ENCODE peak calls at places on chromosomes 16 and 17, in six cellular contexts. One of them, this sample, is unnamed.

GRCh38 chr16:70512456-70512855 is 10.9 kb downstream of the COG4 start:
- DNase-seq in NB4: no peak
- DNase-seq in fibroblast of lung: no peak
- DNase-seq in GM20000: no peak
- DNase-seq in A172: peak
- DNase-seq in ELR: peak
- DNase-seq in this sample: no peak

GRCh38 chr16:84274515-84274914 is 20.2 kb upstream of the WFDC1 start:
- DNase-seq in NB4: no peak
- DNase-seq in ELR: no peak
- DNase-seq in fibroblast of lung: no peak
- DNase-seq in GM20000: no peak
- DNase-seq in A172: no peak
- DNase-seq in this sample: no peak

GRCh38 chr16:66476328-66477027 is 49.4 kb downstream of the BEAN1 start:
- DNase-seq in NB4: peak
- DNase-seq in A172: peak
- DNase-seq in fibroblast of lung: no peak
- DNase-seq in ELR: no peak
- DNase-seq in GM20000: peak
- DNase-seq in this sample: no peak

GRCh38 chr16:1070084-1070987 is 2.2 kb upstream of the SSTR5 start:
- DNase-seq in ELR: no peak
- DNase-seq in NB4: no peak
- DNase-seq in fibroblast of lung: no peak
- DNase-seq in GM20000: no peak
- DNase-seq in A172: no peak
- DNase-seq in this sample: no peak

GRCh38 chr16:71933913-71934696 is 38.8 kb downstream of the IST1 start:
- DNase-seq in NB4: no peak
- DNase-seq in fibroblast of lung: peak
- DNase-seq in ELR: peak
- DNase-seq in A172: peak
- DNase-seq in GM20000: no peak
- DNase-seq in this sample: no peak

GRCh38 chr17:50967795-50968194 is 101.6 kb upstream of the TOB1 start:
- DNase-seq in fibroblast of lung: peak
- DNase-seq in ELR: no peak
- DNase-seq in GM20000: no peak
- DNase-seq in A172: no peak
- DNase-seq in NB4: no peak
- DNase-seq in this sample: no peak

GRCh38 chr16:27325736-27326135 is 12.0 kb downstream of the IL4R start:
- DNase-seq in ELR: no peak
- DNase-seq in fibroblast of lung: no peak
- DNase-seq in A172: no peak
- DNase-seq in GM20000: no peak
- DNase-seq in NB4: no peak
- DNase-seq in this sample: no peak

GRCh38 chr16:72978212-72978611 is 69.7 kb downstream of the ZFHX3 start:
- DNase-seq in A172: no peak
- DNase-seq in fibroblast of lung: no peak
- DNase-seq in ELR: no peak
- DNase-seq in NB4: no peak
- DNase-seq in GM20000: no peak
- DNase-seq in this sample: no peak

GRCh38 chr16:53836142-53836541 is 132.2 kb downstream of the FTO start:
- DNase-seq in fibroblast of lung: no peak
- DNase-seq in NB4: no peak
- DNase-seq in ELR: no peak
- DNase-seq in GM20000: no peak
- DNase-seq in A172: no peak
- DNase-seq in this sample: no peak

GRCh38 chr17:76659928-76660614 is 16.5 kb upstream of the ST6GALNAC1 start:
- DNase-seq in ELR: no peak
- DNase-seq in NB4: peak
- DNase-seq in A172: peak
- DNase-seq in fibroblast of lung: peak
- DNase-seq in GM20000: no peak
- DNase-seq in this sample: no peak

GRCh38 chr17:77210946-77211541 is 70.3 kb downstream of the SEC14L1 start:
- DNase-seq in A172: no peak
- DNase-seq in NB4: no peak
- DNase-seq in fibroblast of lung: no peak
- DNase-seq in GM20000: no peak
- DNase-seq in ELR: no peak
- DNase-seq in this sample: no peak

GRCh38 chr17:17303847-17304490 is 796 bp downstream of the NT5M start:
- DNase-seq in fibroblast of lung: no peak
- DNase-seq in GM20000: no peak
- DNase-seq in ELR: no peak
- DNase-seq in A172: no peak
- DNase-seq in NB4: no peak
- DNase-seq in this sample: no peak

GRCh38 chr17:14886200-14886739 is 378.9 kb downstream of the PMP22 start:
- DNase-seq in fibroblast of lung: peak
- DNase-seq in ELR: peak
- DNase-seq in A172: peak
- DNase-seq in GM20000: no peak
- DNase-seq in NB4: peak
- DNase-seq in this sample: no peak

GRCh38 chr17:61689610-61690180 is 98.7 kb upstream of the NACA2 start:
- DNase-seq in fibroblast of lung: peak
- DNase-seq in A172: peak
- DNase-seq in ELR: peak
- DNase-seq in GM20000: no peak
- DNase-seq in NB4: no peak
- DNase-seq in this sample: no peak

GRCh38 chr17:72193395-72194106 is 72.7 kb downstream of the SOX9 start:
- DNase-seq in ELR: peak
- DNase-seq in A172: no peak
- DNase-seq in NB4: no peak
- DNase-seq in GM20000: no peak
- DNase-seq in fibroblast of lung: no peak
- DNase-seq in this sample: peak

GRCh38 chr17:17712268-17712924 is 31.1 kb downstream of the RAI1 start:
- DNase-seq in A172: peak
- DNase-seq in fibroblast of lung: peak
- DNase-seq in ELR: peak
- DNase-seq in GM20000: peak
- DNase-seq in NB4: peak
- DNase-seq in this sample: peak

GRCh38 chr17:62680541-62681052 is 53.1 kb downstream of the MRC2 start:
- DNase-seq in GM20000: no peak
- DNase-seq in A172: no peak
- DNase-seq in fibroblast of lung: no peak
- DNase-seq in NB4: no peak
- DNase-seq in ELR: no peak
- DNase-seq in this sample: no peak

GRCh38 chr17:38867179-38867994 is 2.5 kb upstream of the LASP1 start:
- DNase-seq in A172: peak
- DNase-seq in NB4: peak
- DNase-seq in ELR: peak
- DNase-seq in GM20000: no peak
- DNase-seq in fibroblast of lung: peak
- DNase-seq in this sample: peak

GRCh38 chr16:6016530-6017184 is 919.1 kb upstream of the EEF2KMT start:
- DNase-seq in GM20000: peak
- DNase-seq in NB4: peak
- DNase-seq in A172: peak
- DNase-seq in fibroblast of lung: no peak
- DNase-seq in ELR: peak
- DNase-seq in this sample: no peak

GRCh38 chr17:33284022-33284421 is 9.1 kb downstream of the ASIC2 start:
- DNase-seq in GM20000: no peak
- DNase-seq in fibroblast of lung: peak
- DNase-seq in ELR: peak
- DNase-seq in NB4: no peak
- DNase-seq in A172: peak
- DNase-seq in this sample: peak

GRCh38 chr17:49496183-49496865 is 1.2 kb downstream of the NGFR start:
- DNase-seq in GM20000: peak
- DNase-seq in ELR: peak
- DNase-seq in NB4: peak
- DNase-seq in fibroblast of lung: peak
- DNase-seq in A172: no peak
- DNase-seq in this sample: peak

GRCh38 chr17:75277664-75278071 is 6.6 kb upstream of the MIF4GD start:
- DNase-seq in ELR: peak
- DNase-seq in fibroblast of lung: peak
- DNase-seq in GM20000: no peak
- DNase-seq in A172: peak
- DNase-seq in NB4: no peak
- DNase-seq in this sample: no peak

GRCh38 chr16:47727131-47727530 is 266.0 kb downstream of the PHKB start:
- DNase-seq in NB4: no peak
- DNase-seq in A172: no peak
- DNase-seq in GM20000: no peak
- DNase-seq in fibroblast of lung: no peak
- DNase-seq in ELR: no peak
- DNase-seq in this sample: no peak

GRCh38 chr16:11330526-11331237 is 14.6 kb upstream of the RMI2 start:
- DNase-seq in fibroblast of lung: no peak
- DNase-seq in NB4: no peak
- DNase-seq in A172: no peak
- DNase-seq in GM20000: no peak
- DNase-seq in ELR: no peak
- DNase-seq in this sample: no peak

GRCh38 chr17:3972281-3972731 is 8.1 kb upstream of the ATP2A3 start:
- DNase-seq in GM20000: no peak
- DNase-seq in A172: no peak
- DNase-seq in ELR: no peak
- DNase-seq in fibroblast of lung: no peak
- DNase-seq in NB4: peak
- DNase-seq in this sample: peak

GRCh38 chr17:39235555-39236221 is 9.9 kb upstream of the STAC2 start:
- DNase-seq in A172: peak
- DNase-seq in GM20000: peak
- DNase-seq in NB4: peak
- DNase-seq in fibroblast of lung: peak
- DNase-seq in ELR: peak
- DNase-seq in this sample: no peak

GRCh38 chr16:63361032-63361624 is 1324.9 kb upstream of the CDH8 start:
- DNase-seq in fibroblast of lung: peak
- DNase-seq in NB4: peak
- DNase-seq in A172: peak
- DNase-seq in ELR: peak
- DNase-seq in GM20000: peak
- DNase-seq in this sample: no peak

GRCh38 chr16:66927012-66927436 is 1.7 kb upstream of the RRAD start:
- DNase-seq in fibroblast of lung: peak
- DNase-seq in A172: peak
- DNase-seq in GM20000: peak
- DNase-seq in NB4: peak
- DNase-seq in ELR: peak
- DNase-seq in this sample: peak

GRCh38 chr17:19024101-19025078 is 19.8 kb upstream of the FAM83G start:
- DNase-seq in fibroblast of lung: no peak
- DNase-seq in A172: no peak
- DNase-seq in ELR: peak
- DNase-seq in GM20000: no peak
- DNase-seq in NB4: no peak
- DNase-seq in this sample: peak

GRCh38 chr17:76725580-76726230 is 701 bp downstream of the JMJD6 start:
- DNase-seq in A172: peak
- DNase-seq in GM20000: peak
- DNase-seq in ELR: peak
- DNase-seq in fibroblast of lung: no peak
- DNase-seq in NB4: peak
- DNase-seq in this sample: peak

GRCh38 chr17:42337442-42337841 is 49.1 kb downstream of the STAT5A start:
- DNase-seq in ELR: no peak
- DNase-seq in GM20000: peak
- DNase-seq in A172: no peak
- DNase-seq in fibroblast of lung: peak
- DNase-seq in NB4: peak
- DNase-seq in this sample: no peak

GRCh38 chr16:7335991-7336634 is 3.5 kb downstream of the RBFOX1 start:
- DNase-seq in A172: no peak
- DNase-seq in GM20000: no peak
- DNase-seq in fibroblast of lung: no peak
- DNase-seq in ELR: no peak
- DNase-seq in NB4: no peak
- DNase-seq in this sample: no peak

GRCh38 chr16:28623172-28623711 is 13.4 kb upstream of the SULT1A1 start:
- DNase-seq in fibroblast of lung: no peak
- DNase-seq in NB4: peak
- DNase-seq in A172: no peak
- DNase-seq in GM20000: peak
- DNase-seq in ELR: no peak
- DNase-seq in this sample: peak

GRCh38 chr17:18246880-18247612 is 11.5 kb downstream of the FLII start:
- DNase-seq in NB4: peak
- DNase-seq in GM20000: peak
- DNase-seq in fibroblast of lung: no peak
- DNase-seq in A172: no peak
- DNase-seq in ELR: peak
- DNase-seq in this sample: peak

GRCh38 chr17:83198366-83199341 is 119.2 kb downstream of the METRNL start:
- DNase-seq in GM20000: no peak
- DNase-seq in A172: no peak
- DNase-seq in ELR: no peak
- DNase-seq in NB4: peak
- DNase-seq in fibroblast of lung: no peak
- DNase-seq in this sample: peak